ENCODE peak calls at places on chromosomes 16 and 17, in four cellular contexts. X is spleen, S is heart left ventricle, N is ovary. C is an unnamed sample. For H3K9me3, the result is how much of the 10 kb centered on the place peaks cover.

GRCh38 chr16:49337814-49338350 is 35.7 kb upstream of the C16orf78 start:
- DNase-seq in X (no peak), S (no peak), N (no peak), C (peak)

GRCh38 chr16:8863594-8864424 is 5.0 kb downstream of the CARHSP1 start:
- DNase-seq in X (no peak), N (peak), S (no peak), C (no peak)

GRCh38 chr17:50863221-50863843 is 2.8 kb downstream of the TOB1 start:
- DNase-seq in S (peak), N (no peak), X (no peak), C (no peak)

GRCh38 chr17:78789663-78790181 is 7.6 kb upstream of the CYTH1 start:
- DNase-seq in N (peak), X (peak), S (peak), C (no peak)

GRCh38 chr17:46977348-46977747 is 1.7 kb downstream of the RPRML start:
- DNase-seq in S (peak), X (peak), N (no peak), C (no peak)

GRCh38 chr17:28416703-28417311 is 10.8 kb upstream of the SLC46A1 start:
- DNase-seq in S (peak), N (no peak), X (no peak), C (no peak)

GRCh38 chr17:10888858-10889257 is 51.0 kb upstream of the PIRT start:
- DNase-seq in S (no peak), X (no peak), N (no peak), C (peak)

GRCh38 chr16:9364721-9365693 is 273.6 kb downstream of the HAPSTR1 start:
- DNase-seq in S (peak), X (no peak), N (no peak), C (peak)

GRCh38 chr16:1461146-1461545 is 13.7 kb downstream of the CLCN7 start:
- DNase-seq in N (peak), S (no peak), X (no peak), C (no peak)

GRCh38 chr17:16465861-16466338 is 26.1 kb downstream of the LRRC75A start:
- DNase-seq in N (no peak), X (no peak), S (peak), C (no peak)

GRCh38 chr17:48555616-48556533 is 11.0 kb upstream of the HOXB2 start:
- DNase-seq in X (no peak), N (no peak), S (no peak), C (no peak)

GRCh38 chr17:7141824-7142223 is 27.2 kb upstream of the ASGR2 start:
- DNase-seq in S (no peak), X (no peak), N (no peak), C (no peak)

GRCh38 chr16:51880776-51881175 is 666.2 kb downstream of the TOX3 start:
- DNase-seq in X (no peak), S (no peak), N (no peak), C (no peak)

GRCh38 chr17:48002208-48002919 is 31.5 kb downstream of the CDK5RAP3 start:
- DNase-seq in N (no peak), S (peak), X (no peak), C (no peak)

GRCh38 chr16:67013238-67013822 is 15.6 kb upstream of the CBFB start:
- DNase-seq in N (peak), X (no peak), S (peak), C (no peak)

GRCh38 chr17:35087731-35088646 is 24.5 kb upstream of the RFFL start:
- DNase-seq in N (peak), X (peak), S (peak), C (no peak)

GRCh38 chr17:68424861-68425260 is 32.4 kb downstream of the WIPI1 start:
- DNase-seq in X (no peak), S (no peak), N (no peak), C (peak)

GRCh38 chr17:19361975-19362292 is 589 bp downstream of the B9D1 start:
- DNase-seq in S (peak), N (no peak), X (no peak), C (no peak)

GRCh38 chr16:20822451-20823128 is 16.3 kb downstream of the REXO5 start:
- DNase-seq in S (no peak), X (no peak), N (no peak), C (no peak)

GRCh38 chr17:15444805-15445204 is 22.6 kb downstream of the CDRT4 start:
- DNase-seq in X (no peak), N (no peak), S (no peak), C (no peak)

GRCh38 chr17:8799001-8799850 is at the start of gene MFSD6L:
- DNase-seq in N (no peak), S (no peak), X (peak), C (no peak)

GRCh38 chr16:66851166-66851964 is 7.2 kb downstream of the CA7 start:
- DNase-seq in N (no peak), S (no peak), X (peak), C (no peak)

GRCh38 chr17:64130559-64131001 is 636 bp upstream of the ERN1 start:
- DNase-seq in S (peak), X (no peak), N (peak), C (no peak)

GRCh38 chr16:27232061-27232841 is 28.9 kb downstream of the KDM8 start:
- DNase-seq in S (no peak), N (peak), X (peak), C (no peak)

GRCh38 chr17:352421-353212 is at the start of gene RPH3AL:
- DNase-seq in N (no peak), X (no peak), S (peak), C (no peak)

DNA sequence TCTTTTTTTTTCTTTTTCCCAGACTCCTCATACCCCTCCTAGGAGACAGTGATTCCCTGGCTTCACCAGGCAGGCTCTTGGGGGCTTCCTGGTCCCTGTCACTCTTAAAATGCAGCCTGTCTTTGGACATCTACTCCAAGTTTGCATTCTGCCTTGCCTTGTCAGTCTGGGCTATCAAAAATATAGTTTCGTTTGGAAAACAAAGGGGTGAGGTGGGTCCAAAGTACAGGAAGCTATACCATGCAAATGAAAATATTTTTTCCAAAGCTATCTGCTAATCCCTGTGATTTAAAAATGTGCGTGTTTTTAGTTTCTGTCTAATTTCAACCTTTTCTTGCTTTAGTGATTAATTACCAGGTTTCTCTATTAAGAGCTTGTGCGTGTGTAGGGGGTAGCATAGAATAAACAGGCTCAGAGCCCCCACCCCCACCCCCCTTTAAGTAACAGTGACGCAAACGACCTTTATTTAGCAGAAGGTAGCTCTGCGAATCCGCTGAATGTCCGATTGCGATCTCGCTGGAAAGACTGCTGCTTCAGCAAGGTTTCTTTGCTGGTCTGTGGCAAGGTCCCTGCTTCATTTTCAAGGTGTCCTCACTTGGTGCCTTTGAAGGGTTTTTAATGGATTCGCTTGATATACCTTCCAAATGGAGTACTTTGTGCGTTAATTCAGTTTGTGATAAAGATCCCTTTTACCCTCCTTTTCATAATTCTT is 510.2 kb downstream of the WWOX start:
- DNase-seq in X (no peak), N (no peak), S (no peak), C (no peak)
- H3K27ac ChIP-seq in X (no peak), N (no peak), S (no peak), C (peak)

GRCh38 chr16:65098916-65099315 is 22.9 kb downstream of the CDH11 start:
- DNase-seq in N (no peak), X (no peak), S (no peak), C (no peak)

GRCh38 chr16:65094009-65094408 is 27.9 kb downstream of the CDH11 start:
- DNase-seq in X (no peak), N (no peak), S (no peak), C (no peak)

GRCh38 chr16:65097296-65097695 is 24.6 kb downstream of the CDH11 start:
- DNase-seq in N (no peak), X (no peak), S (no peak), C (no peak)

GRCh38 chr16:65099607-65100006 is 22.3 kb downstream of the CDH11 start:
- DNase-seq in N (no peak), X (no peak), S (no peak), C (no peak)

GRCh38 chr16:65095090-65095728 is 26.7 kb downstream of the CDH11 start:
- DNase-seq in S (no peak), N (no peak), X (no peak), C (no peak)
- TF ChIP-seq POLR2A in S (no peak), N (no peak), X (no peak), C (no peak)

DNA sequence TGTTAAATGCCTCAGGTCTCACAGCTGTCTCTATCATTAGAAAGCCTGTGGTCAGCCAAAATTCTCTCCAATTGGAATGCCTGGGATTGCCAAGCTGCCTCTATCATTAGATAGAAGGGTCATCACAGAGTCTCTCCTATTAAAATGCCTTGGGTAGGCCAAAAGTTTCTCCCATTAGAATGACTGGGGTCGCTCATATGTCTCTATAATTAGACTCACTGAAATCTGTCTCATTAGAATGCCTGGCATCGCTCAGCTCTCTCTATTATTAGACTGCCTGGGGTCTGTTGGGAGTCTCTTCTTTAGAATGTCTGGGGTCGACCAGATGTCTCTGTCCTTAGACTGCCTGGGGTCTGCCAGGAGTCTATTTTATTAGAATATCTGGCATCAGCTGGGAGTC is 2265.1 kb downstream of the TP53TG3F start:
- DNase-seq in S (no peak), N (no peak), X (no peak), C (no peak)
- H3K9me3 ChIP-seq in S (under half), N (under half), X (half or more), C (under half)

DNA sequence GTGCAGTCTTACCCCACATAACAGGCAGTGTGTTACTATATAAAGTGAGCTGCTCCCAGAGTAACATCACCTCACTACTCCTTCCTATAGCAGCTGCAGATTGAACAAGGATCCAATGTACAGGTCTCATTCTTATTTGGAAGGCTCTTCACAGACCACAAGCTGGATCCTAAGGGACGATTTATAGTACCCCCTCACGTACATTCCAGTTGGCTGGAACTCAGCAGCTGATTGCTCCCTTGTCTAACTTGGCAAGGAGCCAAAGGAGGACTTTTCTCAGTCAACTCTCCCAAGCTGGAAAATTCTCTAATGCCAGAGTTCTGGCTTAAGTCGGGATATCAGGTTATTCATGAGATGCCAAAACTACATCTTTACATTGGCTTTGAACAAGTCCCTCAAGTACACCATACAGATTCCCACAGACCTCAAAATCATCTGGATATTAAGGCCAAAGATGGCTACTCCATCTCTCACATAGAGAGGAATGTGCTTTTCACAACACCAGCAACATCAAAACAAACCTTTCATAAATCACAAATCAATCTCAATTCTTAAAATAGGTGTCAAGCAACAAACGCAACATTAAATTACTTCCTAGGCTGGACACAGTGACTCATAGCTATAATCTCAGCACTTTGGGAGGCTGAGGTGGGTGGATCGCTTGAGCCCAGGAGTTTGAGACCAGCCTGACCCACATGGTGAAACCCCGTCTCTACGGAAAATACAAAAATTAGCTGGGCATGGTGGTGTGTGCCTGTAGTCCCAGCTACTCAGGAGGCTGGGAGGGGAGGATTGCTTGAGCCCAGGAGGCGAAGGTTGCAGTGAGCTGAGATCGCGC is 39.3 kb downstream of the SMG6 start:
- DNase-seq in S (no peak), X (no peak), N (no peak), C (no peak)
- H3K27ac ChIP-seq in S (no peak), X (peak), N (no peak), C (peak)

C was measured in vagina.